ENCODE peak calls at places on chromosomes 13 and 19, in five cellular contexts. X is cardiac muscle cell, N is suprapubic skin, K is endodermal cell, L is tibial nerve. Z is an unnamed sample. For H3K9me3, the result is how much of the 10 kb centered on the place peaks cover.

GRCh38 chr19:35495107-35496064 is 5.1 kb upstream of the KRTDAP start:
- DNase-seq in X (peak), N (no peak), K (peak), L (no peak), Z (peak)

GRCh38 chr19:30085394-30085793 is 143.4 kb downstream of the URI1 start:
- DNase-seq in X (peak), N (no peak), K (peak), L (no peak), Z (no peak)

GRCh38 chr19:19777692-19778091 is 43.9 kb downstream of the ZNF506 start:
- DNase-seq in X (no peak), N (no peak), K (no peak), L (no peak), Z (no peak)

GRCh38 chr19:48760514-48761221 is 5.3 kb downstream of the FGF21 start:
- DNase-seq in X (no peak), N (no peak), K (no peak), L (no peak), Z (no peak)

GRCh38 chr13:40388617-40389016 is 277.8 kb downstream of the FOXO1 start:
- DNase-seq in X (no peak), N (no peak), K (no peak), L (no peak), Z (peak)

GRCh38 chr13:78241278-78241919 is 322.8 kb upstream of the EDNRB start:
- DNase-seq in X (peak), N (no peak), K (peak), L (no peak), Z (no peak)

GRCh38 chr19:2290441-2291184 is 8.6 kb upstream of the PEAK3 start:
- DNase-seq in X (no peak), N (no peak), K (peak), L (no peak), Z (no peak)

GRCh38 chr13:110640591-110641029 is 25.3 kb downstream of the NAXD start:
- DNase-seq in X (no peak), N (no peak), K (peak), L (no peak), Z (no peak)

GRCh38 chr19:1882089-1882785 is 3.1 kb downstream of the ABHD17A start:
- DNase-seq in X (no peak), N (no peak), K (no peak), L (no peak), Z (peak)

GRCh38 chr13:33285420-33286124 is at the start of gene STARD13:
- DNase-seq in X (peak), N (peak), K (peak), L (peak), Z (no peak)

GRCh38 chr13:102333320-102334181 is 68.3 kb downstream of the FGF14 start:
- DNase-seq in X (no peak), N (no peak), K (no peak), L (no peak), Z (no peak)

GRCh38 chr19:3409346-3410064 is 43.1 kb downstream of the NFIC start:
- DNase-seq in X (no peak), N (peak), K (no peak), L (peak), Z (no peak)

GRCh38 chr13:29548722-29549446 is 46.6 kb downstream of the SLC7A1 start:
- DNase-seq in X (peak), N (no peak), K (peak), L (no peak), Z (no peak)

GRCh38 chr19:6730941-6731670 is 6.3 kb downstream of the GPR108 start:
- DNase-seq in X (no peak), N (no peak), K (no peak), L (no peak), Z (no peak)

GRCh38 chr13:73190477-73190876 is 131.7 kb downstream of the KLF5 start:
- DNase-seq in X (no peak), N (no peak), K (no peak), L (no peak), Z (no peak)

GRCh38 chr13:23966691-23967615 is 69.7 kb upstream of the C1QTNF9B start:
- DNase-seq in X (peak), N (no peak), K (no peak), L (no peak), Z (no peak)

GRCh38 chr19:30674656-30675055 is 302.5 kb downstream of the ZNF536 start:
- DNase-seq in X (no peak), N (no peak), K (peak), L (no peak), Z (no peak)

GRCh38 chr13:41289463-41289881 is 21.6 kb upstream of the NAA16 start:
- DNase-seq in X (no peak), N (no peak), K (no peak), L (no peak), Z (no peak)

GRCh38 chr19:13029893-13030292 is 34.6 kb downstream of the NFIX start:
- DNase-seq in X (no peak), N (no peak), K (peak), L (no peak), Z (no peak)

GRCh38 chr13:26010487-26011207 is 41.2 kb downstream of the SHISA2 start:
- DNase-seq in X (no peak), N (no peak), K (no peak), L (no peak), Z (no peak)

GRCh38 chr13:26051231-26052135 is at the start of gene SHISA2:
- DNase-seq in X (peak), N (no peak), K (peak), L (no peak), Z (peak)

GRCh38 chr19:4337906-4338440 is 654 bp downstream of the STAP2 start:
- DNase-seq in X (peak), N (peak), K (peak), L (no peak), Z (no peak)

GRCh38 chr13:72144625-72145024 is 277.6 kb upstream of the DACH1 start:
- DNase-seq in X (no peak), N (no peak), K (no peak), L (no peak), Z (no peak)

GRCh38 chr19:36215276-36216171 is 618 bp downstream of the ZNF146 start:
- DNase-seq in X (peak), N (no peak), K (no peak), L (no peak), Z (no peak)

GRCh38 chr19:590396-590745 is 690 bp downstream of the HCN2 start:
- DNase-seq in X (peak), N (no peak), K (peak), L (no peak), Z (no peak)

GRCh38 chr19:45076029-45076850 is at the start of gene ZNF296:
- DNase-seq in X (peak), N (no peak), K (peak), L (peak), Z (peak)

GRCh38 chr19:2733930-2734588 is 5.8 kb downstream of the SLC39A3 start:
- DNase-seq in X (no peak), N (no peak), K (no peak), L (no peak), Z (no peak)

GRCh38 chr13:79631260-79631659 is 150.3 kb downstream of the NDFIP2 start:
- DNase-seq in X (peak), N (no peak), K (no peak), L (no peak), Z (no peak)

GRCh38 chr13:32284927-32285632 is 30.1 kb downstream of the ZAR1L start:
- DNase-seq in X (peak), N (no peak), K (no peak), L (no peak), Z (no peak)

GRCh38 chr13:49869514-49869913 is 66.6 kb downstream of the SPRYD7 start:
- DNase-seq in X (peak), N (no peak), K (peak), L (no peak), Z (no peak)

GRCh38 chr13:110711778-110712070 is 1.8 kb upstream of the ING1 start:
- DNase-seq in X (peak), N (no peak), K (no peak), L (no peak), Z (no peak)

GRCh38 chr13:59445812-59446211 is 717.9 kb downstream of the DIAPH3 start:
- DNase-seq in X (no peak), N (no peak), K (no peak), L (no peak), Z (no peak)

GRCh38 chr13:44266772-44267171 is 106.9 kb upstream of the SERP2 start:
- DNase-seq in X (no peak), N (no peak), K (peak), L (no peak), Z (no peak)

GRCh38 chr13:110759710-110760109 is 46.2 kb downstream of the ING1 start:
- DNase-seq in X (peak), N (no peak), K (no peak), L (no peak), Z (no peak)

GRCh38 chr19:31135841-31136240 is 213.4 kb downstream of the TSHZ3 start:
- DNase-seq in X (no peak), N (no peak), K (no peak), L (no peak), Z (no peak)

GRCh38 chr13:99028890-99029289 is 51.0 kb upstream of the DOCK9 start:
- DNase-seq in X (no peak), N (no peak), K (peak), L (no peak), Z (no peak)

GRCh38 chr13:52994051-52994450 is 34.6 kb upstream of the OLFM4 start:
- DNase-seq in X (no peak), N (no peak), K (no peak), L (no peak), Z (no peak)

GRCh38 chr13:110110783-110111182 is 196.2 kb downstream of the COL4A1 start:
- DNase-seq in X (no peak), N (no peak), K (no peak), L (no peak), Z (no peak)

GRCh38 chr13:95915102-95915501 is 138.1 kb downstream of the UGGT2 start:
- DNase-seq in X (no peak), N (no peak), K (no peak), L (no peak), Z (no peak)

GRCh38 chr19:46717034-46717715 is at the start of gene PRKD2:
- DNase-seq in X (peak), N (peak), K (peak), L (peak), Z (peak)

GRCh38 chr19:46716672-46717033 is 261 bp downstream of the PRKD2 start:
- DNase-seq in X (no peak), N (no peak), K (no peak), L (no peak), Z (no peak)

GRCh38 chr19:46716013-46716671 is 772 bp downstream of the PRKD2 start:
- DNase-seq in X (peak), N (no peak), K (peak), L (no peak), Z (no peak)

GRCh38 chr19:46714523-46715106 is 2.3 kb downstream of the PRKD2 start:
- DNase-seq in X (no peak), N (no peak), K (no peak), L (no peak), Z (no peak)

DNA sequence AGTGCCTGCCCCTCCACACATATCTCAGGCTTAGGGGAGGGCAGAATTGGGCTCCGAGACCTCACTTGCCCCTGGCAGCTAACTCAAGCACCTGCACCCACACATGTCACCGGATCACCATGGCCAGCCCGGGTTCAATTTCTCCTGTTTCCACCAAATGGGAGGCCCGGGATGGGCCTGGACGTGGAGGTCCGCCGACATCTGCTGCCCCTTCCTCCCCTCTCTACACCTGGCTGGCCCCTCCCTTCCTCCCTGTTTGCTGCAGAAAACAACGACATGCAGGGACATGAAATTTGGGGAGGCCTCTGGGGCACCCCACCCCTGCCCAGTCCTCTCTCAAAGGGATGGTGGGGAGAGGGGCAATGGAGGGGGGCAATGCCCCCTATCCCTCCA is 1.3 kb downstream of the PRKD2 start:
- DNase-seq in X (no peak), N (no peak), K (peak), L (no peak), Z (no peak)
- H3K27ac ChIP-seq in X (no peak), N (peak), K (no peak), L (peak), Z (peak)

GRCh38 chr19:21513651-21514050 is 8.2 kb downstream of the ZNF429 start:
- DNase-seq in X (no peak), N (no peak), K (no peak), L (no peak), Z (no peak)

GRCh38 chr19:21519488-21519887 is 14.1 kb downstream of the ZNF429 start:
- DNase-seq in X (peak), N (no peak), K (no peak), L (no peak), Z (no peak)
- H3K9me3 ChIP-seq in X (under half), N (under half), K (half or more), L (under half), Z (under half)

GRCh38 chr19:47155141-47155540 is 24.5 kb downstream of the SAE1 start:
- DNase-seq in X (peak), N (no peak), K (no peak), L (no peak), Z (no peak)

GRCh38 chr19:47158367-47158791 is 27.7 kb downstream of the SAE1 start:
- DNase-seq in X (no peak), N (no peak), K (no peak), L (no peak), Z (no peak)

GRCh38 chr19:47156861-47157454 is 26.3 kb downstream of the SAE1 start:
- DNase-seq in X (peak), N (no peak), K (no peak), L (no peak), Z (no peak)

GRCh38 chr19:47158879-47159509 is 28.4 kb downstream of the SAE1 start:
- DNase-seq in X (peak), N (no peak), K (no peak), L (no peak), Z (peak)

GRCh38 chr19:47157455-47158321 is 27.1 kb downstream of the SAE1 start:
- DNase-seq in X (peak), N (peak), K (peak), L (no peak), Z (no peak)
- H3K4me3 ChIP-seq in X (no peak), N (peak), K (peak), L (no peak), Z (peak)

GRCh38 chr13:97433727-97434416 is at the start of gene RAP2A:
- DNase-seq in X (peak), N (peak), K (peak), L (peak), Z (peak)
- H3K27ac ChIP-seq in X (peak), N (peak), K (peak), L (peak), Z (peak)

GRCh38 chr19:15550273-15550672 is 41.9 kb downstream of the CYP4F22 start:
- DNase-seq in X (no peak), N (no peak), K (no peak), L (no peak), Z (no peak)
- H3K9me3 ChIP-seq in X (under half), N (under half), K (under half), L (under half), Z (under half)